ENCODE peak calls at places on chromosomes 5 and 9, in eight cellular contexts. R is transverse colon; T is esophagus squamous epithelium; W is activated CD8-positive, alpha-beta T cell treated with anti-CD3 and anti-CD28 coated beads for 36 hours; A is mucosa of descending colon; Z is HT1080; U is caudate nucleus; N is naive thymus-derived CD4-positive, alpha-beta T cell. X is an unnamed sample.

GRCh38 chr5:84603557-84604185 is 219.0 kb upstream of the EDIL3 start:
- DNase-seq in A (no peak), W (no peak), U (no peak), R (no peak), T (no peak), Z (peak; percentile 55), N (no peak), X (no peak)

GRCh38 chr5:127959152-127959764 is 124.3 kb upstream of the SLC12A2 start:
- DNase-seq in R (peak; percentile 83), Z (peak; percentile 94), W (peak; percentile 35), T (no peak), N (no peak), U (peak; percentile 1), A (peak; percentile 83), X (no peak)

GRCh38 chr5:74648835-74649286 is 8.3 kb upstream of the ENC1 start:
- DNase-seq in W (peak; percentile 43), A (no peak), R (no peak), T (no peak), Z (peak; percentile 65), N (peak; percentile 33), U (no peak), X (no peak)

GRCh38 chr5:134101686-134102439 is 12.6 kb upstream of the TCF7 start:
- DNase-seq in W (peak; percentile 82), T (no peak), Z (peak; percentile 34), A (peak; percentile 81), R (peak; percentile 64), N (peak; percentile 79), U (no peak), X (peak; percentile 52)

GRCh38 chr5:98934581-98934980 is 5.8 kb upstream of the CHD1 start:
- DNase-seq in N (no peak), A (no peak), T (no peak), R (no peak), W (no peak), U (no peak), Z (no peak), X (no peak)

GRCh38 chr9:36163049-36163839 is 5.9 kb upstream of the CCIN start:
- DNase-seq in U (no peak), W (no peak), N (no peak), T (no peak), A (peak; percentile 49), Z (peak; percentile 76), R (no peak), X (peak; percentile 79)

GRCh38 chr9:107733530-107733907 is 243.9 kb upstream of the KLF4 start:
- DNase-seq in T (no peak), A (no peak), Z (peak; percentile 38), W (no peak), U (no peak), N (no peak), R (peak; percentile 28), X (no peak)

GRCh38 chr9:117178596-117179111 is 236.2 kb downstream of the ASTN2 start:
- DNase-seq in R (no peak), W (no peak), Z (peak; percentile 47), T (no peak), U (no peak), A (no peak), N (no peak), X (no peak)

GRCh38 chr5:142674438-142675210 is 11.3 kb downstream of the FGF1 start:
- DNase-seq in U (no peak), Z (peak; percentile 95), A (no peak), T (no peak), N (no peak), W (no peak), R (no peak), X (no peak)

GRCh38 chr5:109479260-109479860 is 69.6 kb upstream of the PJA2 start:
- DNase-seq in N (no peak), A (no peak), W (no peak), T (no peak), Z (no peak), R (no peak), U (no peak), X (no peak)

GRCh38 chr9:114172981-114173833 is 17.9 kb downstream of the COL27A1 start:
- DNase-seq in A (peak; percentile 25), W (no peak), T (no peak), U (no peak), Z (no peak), R (no peak), N (no peak), X (no peak)

GRCh38 chr9:20566401-20566800 is 55.9 kb downstream of the MLLT3 start:
- DNase-seq in U (no peak), A (no peak), Z (no peak), R (no peak), T (no peak), N (no peak), W (no peak), X (no peak)

GRCh38 chr9:130640681-130641080 is 23.7 kb upstream of the PRDM12 start:
- DNase-seq in U (no peak), R (no peak), A (no peak), W (peak; percentile 23), T (no peak), N (no peak), Z (no peak), X (no peak)

GRCh38 chr9:5375091-5375490 is 35.4 kb upstream of the RLN1 start:
- DNase-seq in A (no peak), T (no peak), R (no peak), W (peak; percentile 54), Z (no peak), N (peak; percentile 31), U (no peak), X (no peak)